ENCODE peak calls at places on chromosomes 6 and 20, in seven cellular contexts. N is right cardiac atrium, U is spleen, R is choroid plexus epithelial cell, E is H9, M is COR-L47, H is IMR-90. P is an unnamed sample.
A peak's percentile ranks its signal among the peaks of the same experiment; 100 is the strongest.

GRCh38 chr6:23478324-23478723 is 647.7 kb upstream of the NRSN1 start:
- DNase-seq in N (no peak), U (no peak), R (no peak), E (no peak), M (no peak), H (no peak), P (no peak)

GRCh38 chr20:4782373-4782772 is 60.7 kb downstream of the PRND start:
- DNase-seq in N (no peak), U (no peak), R (no peak), E (no peak), M (no peak), H (no peak), P (no peak)

GRCh38 chr20:10555865-10556308 is 117.9 kb downstream of the JAG1 start:
- DNase-seq in N (no peak), U (no peak), R (peak; percentile 78), E (no peak), M (no peak), H (peak; percentile 66), P (no peak)

GRCh38 chr6:48037946-48038345 is 73.1 kb downstream of the PTCHD4 start:
- DNase-seq in N (no peak), U (no peak), R (no peak), E (no peak), M (no peak), H (no peak), P (no peak)

GRCh38 chr6:104896914-104897313 is 37.2 kb upstream of the HACE1 start:
- DNase-seq in N (no peak), U (no peak), R (peak; percentile 24), E (no peak), M (no peak), H (no peak), P (no peak)

GRCh38 chr6:166505133-166505905 is 81.2 kb downstream of the RAMACL start:
- DNase-seq in N (no peak), U (no peak), R (no peak), E (no peak), M (no peak), H (no peak), P (no peak)

GRCh38 chr6:3977875-3978711 is 100.8 kb downstream of the FAM217A start:
- DNase-seq in N (no peak), U (no peak), R (peak; percentile 98), E (peak; percentile 65), M (no peak), H (peak; percentile 96), P (no peak)

GRCh38 chr6:157412780-157413179 is 31.8 kb downstream of the ZDHHC14 start:
- DNase-seq in N (no peak), U (no peak), R (no peak), E (no peak), M (no peak), H (no peak), P (no peak)

GRCh38 chr6:69391106-69391505 is 405.7 kb downstream of the LMBRD1 start:
- DNase-seq in N (no peak), U (no peak), R (no peak), E (no peak), M (no peak), H (no peak), P (no peak)

GRCh38 chr6:157669747-157670216 is 153.3 kb upstream of the SNX9 start:
- DNase-seq in N (peak; percentile 91), U (peak; percentile 82), R (peak; percentile 84), E (peak; percentile 78), M (no peak), H (peak; percentile 71), P (no peak)

GRCh38 chr6:45049188-45049843 is 278.8 kb upstream of the RUNX2 start:
- DNase-seq in N (no peak), U (no peak), R (peak; percentile 48), E (no peak), M (no peak), H (peak; percentile 28), P (no peak)

GRCh38 chr6:149860834-149861602 is 3.1 kb downstream of the LRP11 start:
- DNase-seq in N (no peak), U (no peak), R (peak; percentile 76), E (no peak), M (no peak), H (no peak), P (no peak)

GRCh38 chr20:62578294-62578897 is 63.9 kb upstream of the SLCO4A1 start:
- DNase-seq in N (no peak), U (no peak), R (no peak), E (no peak), M (no peak), H (no peak), P (no peak)

GRCh38 chr6:156589281-156589680 is 187.9 kb upstream of the ARID1B start:
- DNase-seq in N (no peak), U (no peak), R (peak; percentile 84), E (no peak), M (no peak), H (peak; percentile 67), P (no peak)

GRCh38 chr6:74597266-74597665 is 608.6 kb downstream of the COL12A1 start:
- DNase-seq in N (no peak), U (no peak), R (peak; percentile 70), E (no peak), M (no peak), H (peak; percentile 76), P (no peak)

GRCh38 chr20:9100721-9101120 is 31.8 kb downstream of the PLCB4 start:
- DNase-seq in N (no peak), U (no peak), R (no peak), E (no peak), M (no peak), H (no peak), P (no peak)

GRCh38 chr6:9699890-9700289 is 715.0 kb downstream of the TFAP2A start:
- DNase-seq in N (no peak), U (no peak), R (no peak), E (no peak), M (no peak), H (no peak), P (no peak)

GRCh38 chr20:51378171-51378928 is 164.2 kb downstream of the NFATC2 start:
- DNase-seq in N (no peak), U (peak; percentile 67), R (no peak), E (peak; percentile 65), M (no peak), H (no peak), P (peak; percentile 65)

GRCh38 chr20:5696011-5696559 is 54.1 kb upstream of the SHLD1 start:
- DNase-seq in N (peak; percentile 41), U (no peak), R (peak; percentile 83), E (no peak), M (no peak), H (peak; percentile 99), P (peak; percentile 83)

GRCh38 chr6:84575264-84575663 is 189.1 kb downstream of the TBX18 start:
- DNase-seq in N (no peak), U (no peak), R (no peak), E (no peak), M (peak; percentile 44), H (no peak), P (no peak)

GRCh38 chr6:132527791-132528190 is 10.3 kb upstream of the TAAR9 start:
- DNase-seq in N (no peak), U (no peak), R (no peak), E (no peak), M (no peak), H (peak; percentile 18), P (no peak)

GRCh38 chr20:51955756-51956155 is 153.4 kb upstream of the SALL4 start:
- DNase-seq in N (no peak), U (no peak), R (peak; percentile 84), E (no peak), M (no peak), H (peak; percentile 65), P (no peak)

GRCh38 chr6:137866200-137866913 is 702 bp upstream of the TNFAIP3 start:
- DNase-seq in N (peak; percentile 71), U (peak; percentile 93), R (no peak), E (no peak), M (no peak), H (no peak), P (no peak)

GRCh38 chr20:38127011-38127621 is 38.0 kb downstream of the TGM2 start:
- DNase-seq in N (peak; percentile 59), U (peak; percentile 29), R (peak; percentile 78), E (no peak), M (no peak), H (peak; percentile 83), P (peak; percentile 80)

GRCh38 chr6:136113736-136114173 is 136.4 kb downstream of the MTFR2 start:
- DNase-seq in N (peak; percentile 58), U (no peak), R (peak; percentile 95), E (peak; percentile 46), M (peak; percentile 89), H (peak; percentile 93), P (no peak)

GRCh38 chr6:8137529-8137939 is 35.2 kb upstream of the EEF1E1 start:
- DNase-seq in N (no peak), U (no peak), R (peak; percentile 13), E (no peak), M (no peak), H (no peak), P (no peak)

GRCh38 chr20:38350879-38351775 is 4.8 kb downstream of the LBP start:
- DNase-seq in N (peak; percentile 83), U (no peak), R (no peak), E (no peak), M (no peak), H (no peak), P (no peak)

GRCh38 chr6:137912813-137913212 is 45.8 kb downstream of the TNFAIP3 start:
- DNase-seq in N (no peak), U (no peak), R (no peak), E (no peak), M (no peak), H (no peak), P (no peak)

GRCh38 chr6:151359486-151359885 is 31.9 kb downstream of the ZBTB2 start:
- DNase-seq in N (no peak), U (no peak), R (no peak), E (no peak), M (no peak), H (no peak), P (no peak)

GRCh38 chr6:16049178-16049577 is 79.7 kb upstream of the MYLIP start:
- DNase-seq in N (no peak), U (no peak), R (peak; percentile 23), E (no peak), M (no peak), H (no peak), P (no peak)